ENCODE peak calls at places on chromosomes 6 and 20, in ten cellular contexts. V is AG08395; Z is retina; H is GM10248; Q is AG04450; C is HTR-8/SVneo; I is activated CD4-positive, alpha-beta memory T cell treated with anti-CD3 and anti-CD28 coated beads, Interleukin-2, amount 10 ng/mL, durations not matched to agents 7 days and 5 days; U is stimulated activated CD8-positive, alpha-beta memory T cell treated with anti-CD3 and anti-CD28 coated beads, Interleukin-12 subunit alpha, Interleukin-12 subunit beta, amount 100 ng/mL, for 4 hours; J is foreskin fibroblast; M is T-helper 9 cell. K is an unnamed sample.
A peak's percentile ranks its signal among the peaks of the same experiment; 100 is the strongest.

GRCh38 chr6:99427988-99428387 is 2.9 kb upstream of the PNISR start:
- DNase-seq in Z (no peak), M (no peak), Q (no peak), I (no peak), H (no peak), J (no peak), U (no peak), C (no peak), V (no peak), K (no peak)

GRCh38 chr6:21587182-21587924 is 6.2 kb upstream of the SOX4 start:
- DNase-seq in Z (peak; percentile 93), U (peak; percentile 6), M (no peak), Q (no peak), C (peak; percentile 25), J (peak; percentile 76), I (peak; percentile 32), H (peak; percentile 40), V (peak; percentile 41), K (peak; percentile 69)

GRCh38 chr6:45630801-45631200 is 253.1 kb upstream of the SUPT3H start:
- DNase-seq in C (no peak), V (peak; percentile 52), Q (no peak), J (peak; percentile 53), M (no peak), I (no peak), U (no peak), H (no peak), Z (no peak), K (no peak)

GRCh38 chr20:42945194-42945593 is 244.5 kb downstream of the PTPRT start:
- DNase-seq in C (no peak), V (no peak), U (no peak), Q (no peak), J (no peak), I (no peak), M (no peak), H (no peak), Z (no peak), K (no peak)

GRCh38 chr6:16723833-16724232 is 37.4 kb downstream of the ATXN1 start:
- DNase-seq in Q (peak; percentile 87), I (no peak), U (no peak), C (peak; percentile 66), V (peak; percentile 82), Z (no peak), H (no peak), M (no peak), J (peak; percentile 94), K (peak; percentile 43)

GRCh38 chr6:34585108-34585507 is 29.0 kb upstream of the SPDEF start:
- DNase-seq in M (no peak), I (no peak), Q (no peak), C (no peak), U (no peak), J (no peak), V (no peak), Z (no peak), H (no peak), K (no peak)

GRCh38 chr6:69349776-69350175 is 447.0 kb downstream of the LMBRD1 start:
- DNase-seq in Q (no peak), J (no peak), Z (no peak), I (no peak), C (no peak), H (no peak), M (no peak), U (no peak), V (no peak), K (no peak)

GRCh38 chr6:106448000-106448426 is 87.5 kb downstream of the CRYBG1 start:
- DNase-seq in V (no peak), C (no peak), M (no peak), Q (no peak), Z (no peak), I (peak; percentile 41), H (peak; percentile 25), U (peak; percentile 1), J (no peak), K (no peak)

GRCh38 chr6:31657406-31658157 is 1.9 kb downstream of the APOM start:
- DNase-seq in J (no peak), U (no peak), M (no peak), Q (no peak), C (no peak), Z (no peak), H (no peak), V (no peak), I (peak; percentile 67), K (no peak)

GRCh38 chr6:137150072-137150471 is 23.4 kb downstream of the IL22RA2 start:
- DNase-seq in I (no peak), J (no peak), H (no peak), Z (no peak), Q (no peak), U (no peak), M (no peak), C (no peak), V (no peak), K (no peak)

GRCh38 chr6:149414009-149414408 is 13.9 kb downstream of the SUMO4 start:
- DNase-seq in C (no peak), Z (no peak), H (no peak), V (no peak), U (no peak), Q (no peak), J (no peak), M (no peak), I (no peak), K (no peak)

GRCh38 chr20:6559791-6560190 is 207.7 kb upstream of the BMP2 start:
- DNase-seq in H (no peak), Q (no peak), C (no peak), I (no peak), U (no peak), M (no peak), Z (no peak), V (no peak), J (no peak), K (no peak)

GRCh38 chr20:49505518-49505917 is 23.1 kb upstream of the KCNB1 start:
- DNase-seq in V (peak; percentile 41), U (no peak), C (no peak), I (no peak), Q (no peak), M (no peak), J (peak; percentile 66), H (no peak), Z (peak; percentile 94), K (no peak)

GRCh38 chr6:167699141-167700036 is 127.3 kb upstream of the AFDN start:
- DNase-seq in U (peak; percentile 24), H (peak; percentile 68), Q (no peak), V (peak; percentile 33), J (no peak), M (no peak), I (peak; percentile 74), C (no peak), Z (no peak), K (no peak)

GRCh38 chr6:150711584-150712501 is 112.2 kb downstream of the PLEKHG1 start:
- DNase-seq in U (no peak), Z (no peak), C (no peak), V (no peak), H (no peak), J (no peak), I (no peak), M (no peak), Q (no peak), K (no peak)

GRCh38 chr6:28506807-28507475 is 8.7 kb downstream of the GPX6 start:
- DNase-seq in C (no peak), Z (no peak), U (no peak), V (no peak), Q (no peak), J (no peak), H (no peak), I (no peak), M (no peak), K (no peak)

GRCh38 chr6:19824058-19824807 is 12.9 kb upstream of the ID4 start:
- DNase-seq in C (no peak), Q (no peak), J (no peak), M (no peak), H (no peak), Z (no peak), U (no peak), I (no peak), V (peak; percentile 19), K (no peak)

K was measured in LoVo.